ENCODE peak calls at places on chromosomes 4 and X, in ten cellular contexts. X is brain microvascular endothelial cell, C is upper lobe of right lung, V is suprapubic skin, P is mucosa of descending colon, K is H9, H is fibroblast of mammary gland, U is MCF 10A, B is Peyer's patch, Y is neural crest cell. T is an unnamed sample.

GRCh38 chr4:16532240-16532990 is 306.1 kb upstream of the TAPT1 start:
- DNase-seq in X (peak), C (no peak), V (no peak), P (no peak), K (no peak), H (peak), U (peak), B (no peak), Y (no peak), T (no peak)

GRCh38 chrX:15946783-15947550 is 92.4 kb upstream of the AP1S2 start:
- DNase-seq in X (peak), C (no peak), V (no peak), P (no peak), K (no peak), H (peak), U (peak), B (no peak), Y (no peak), T (no peak)

GRCh38 chr4:103719320-103720204 is at the start of gene TACR3:
- DNase-seq in X (no peak), C (no peak), V (no peak), P (no peak), K (peak), H (peak), U (no peak), B (no peak), Y (peak), T (no peak)

GRCh38 chr4:153204247-153205027 is at the start of gene TRIM2:
- DNase-seq in X (peak), C (peak), V (peak), P (peak), K (peak), H (peak), U (no peak), B (peak), Y (peak), T (no peak)

GRCh38 chrX:22665818-22666217 is 333.9 kb upstream of the DDX53 start:
- DNase-seq in X (no peak), C (no peak), V (no peak), P (no peak), K (no peak), H (no peak), U (no peak), B (no peak), Y (no peak), T (no peak)

GRCh38 chrX:70476934-70477733 is 32.5 kb downstream of the DLG3 start:
- DNase-seq in X (peak), C (peak), V (no peak), P (peak), K (peak), H (peak), U (peak), B (no peak), Y (no peak), T (no peak)

GRCh38 chr4:109166126-109166525 is 136.3 kb downstream of the COL25A1 start:
- DNase-seq in X (no peak), C (no peak), V (no peak), P (no peak), K (no peak), H (no peak), U (no peak), B (no peak), Y (no peak), T (no peak)

GRCh38 chr4:108512615-108513505 is 107.5 kb upstream of the RPL34 start:
- DNase-seq in X (peak), C (no peak), V (no peak), P (no peak), K (peak), H (peak), U (no peak), B (peak), Y (peak), T (peak)

GRCh38 chr4:23728971-23729370 is 160.9 kb downstream of the PPARGC1A start:
- DNase-seq in X (no peak), C (no peak), V (no peak), P (no peak), K (no peak), H (no peak), U (no peak), B (no peak), Y (no peak), T (no peak)

GRCh38 chr4:164438321-164438720 is 315.6 kb upstream of the SMIM31 start:
- DNase-seq in X (peak), C (no peak), V (no peak), P (no peak), K (no peak), H (peak), U (peak), B (no peak), Y (no peak), T (no peak)

GRCh38 chr4:124711469-124712416 is 789 bp downstream of the ANKRD50 start:
- DNase-seq in X (peak), C (peak), V (peak), P (peak), K (peak), H (peak), U (peak), B (no peak), Y (peak), T (no peak)

GRCh38 chr4:153489856-153490558 is 23.8 kb downstream of the TMEM131L start:
- DNase-seq in X (no peak), C (no peak), V (no peak), P (no peak), K (no peak), H (peak), U (no peak), B (no peak), Y (no peak), T (no peak)

DNA sequence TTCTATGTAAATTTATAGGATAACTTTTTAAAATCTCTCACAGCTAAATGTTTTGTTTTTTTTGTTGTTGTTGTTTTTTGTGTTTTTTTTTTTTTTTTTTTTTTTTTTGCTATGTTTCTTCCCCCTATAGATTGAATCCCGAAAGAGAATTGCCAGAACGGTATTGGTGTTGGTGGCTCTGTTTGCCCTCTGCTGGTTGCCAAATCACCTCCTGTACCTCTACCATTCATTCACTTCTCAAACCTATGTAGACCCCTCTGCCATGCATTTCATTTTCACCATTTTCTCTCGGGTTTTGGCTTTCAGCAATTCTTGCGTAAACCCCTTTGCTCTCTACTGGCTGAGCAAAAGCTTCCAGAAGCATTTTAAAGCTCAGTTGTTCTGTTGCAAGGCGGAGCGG is 4.1 kb downstream of the BRS3 start:
- DNase-seq in X (no peak), C (no peak), V (no peak), P (no peak), K (no peak), H (no peak), U (no peak), B (no peak), Y (no peak), T (no peak)
- TF ChIP-seq CTCF in X (no peak), C (no peak), V (no peak), P (no peak), K (peak), H (no peak), U (no peak), B (no peak), Y (peak), T (no peak)

GRCh38 chr4:17562157-17562556 is 14.8 kb upstream of the LAP3 start:
- DNase-seq in X (no peak), C (no peak), V (peak), P (no peak), K (no peak), H (no peak), U (no peak), B (no peak), Y (no peak), T (no peak)
- TF ChIP-seq CTCF in X (peak), C (no peak), V (no peak), P (no peak), K (peak), H (no peak), U (no peak), B (no peak), Y (peak), T (no peak)

DNA sequence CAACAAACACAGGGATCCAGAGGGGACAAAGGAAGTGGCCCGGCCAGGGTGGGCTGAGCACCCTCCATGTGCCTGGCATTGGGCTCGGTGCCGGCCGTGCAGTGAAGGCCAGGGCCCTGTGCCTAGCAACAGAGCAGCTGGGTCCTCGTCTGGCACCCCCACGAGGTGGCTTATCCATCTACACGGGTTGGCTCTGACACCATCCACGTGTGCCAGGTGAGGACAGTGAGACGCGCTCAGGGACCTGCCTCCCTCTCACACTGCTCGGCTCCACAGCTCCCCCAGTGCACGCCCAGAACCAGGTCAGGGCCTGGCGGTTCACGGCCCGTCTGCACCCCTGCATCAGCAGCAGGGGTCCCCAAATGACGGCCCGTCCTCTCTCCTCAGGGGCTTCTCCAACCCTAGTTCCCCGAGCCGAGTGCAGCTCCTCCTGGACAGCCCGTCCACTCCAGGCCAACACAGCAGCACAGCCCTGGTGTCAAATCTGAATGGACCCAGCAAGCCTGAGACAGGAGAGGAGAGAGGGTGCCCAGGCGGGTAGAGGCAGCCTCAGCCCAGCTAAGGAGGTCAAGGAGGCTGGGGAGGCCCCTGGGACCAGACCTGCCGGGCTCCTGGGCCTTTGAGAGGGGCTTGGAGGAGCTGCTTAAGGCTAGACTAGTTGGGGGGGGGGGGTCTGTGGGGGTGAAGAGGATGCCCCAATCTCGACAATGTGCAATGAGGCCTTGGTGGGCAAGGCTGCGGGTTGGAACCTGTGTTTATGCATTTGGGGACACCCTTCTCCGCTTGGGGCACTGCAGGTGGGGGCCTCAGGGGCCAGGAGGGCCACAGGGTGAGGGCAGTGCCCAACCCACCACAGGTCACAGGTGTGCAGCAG is 113.6 kb downstream of the FAM53A start:
- DNase-seq in X (no peak), C (peak), V (no peak), P (peak), K (no peak), H (no peak), U (no peak), B (no peak), Y (no peak), T (no peak)
- TF ChIP-seq CTCF in X (no peak), C (no peak), V (no peak), P (no peak), K (no peak), H (no peak), U (no peak), B (no peak), Y (no peak), T (no peak)

GRCh38 chrX:13279279-13280009 is 40.4 kb downstream of the ATXN3L start:
- DNase-seq in X (no peak), C (no peak), V (no peak), P (no peak), K (no peak), H (no peak), U (no peak), B (no peak), Y (no peak), T (no peak)
- TF ChIP-seq CTCF in X (no peak), C (no peak), V (no peak), P (no peak), K (no peak), H (no peak), U (no peak), B (no peak), Y (no peak), T (no peak)

DNA sequence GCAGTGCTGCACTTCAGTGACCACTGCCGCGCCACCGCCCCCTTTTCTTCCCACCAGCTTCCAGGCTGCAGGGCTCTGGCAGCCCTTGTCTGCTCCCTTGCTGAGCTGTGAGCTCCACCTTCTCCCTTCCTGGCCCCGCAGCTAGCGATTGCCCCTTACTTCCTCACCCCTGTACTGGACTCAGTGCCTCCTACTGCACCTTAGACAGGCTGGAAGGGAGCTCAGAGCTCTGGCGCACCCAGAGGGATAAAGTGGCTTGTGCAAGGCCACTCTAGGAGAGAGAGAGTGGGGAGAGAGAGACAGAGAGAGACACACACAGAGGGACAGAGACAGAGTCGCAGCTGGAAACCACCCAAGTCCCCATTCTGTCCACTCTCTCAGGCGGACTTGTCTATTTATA is 6.0 kb downstream of the RASL11B start:
- DNase-seq in X (no peak), C (peak), V (no peak), P (no peak), K (peak), H (no peak), U (no peak), B (no peak), Y (no peak), T (no peak)
- TF ChIP-seq CTCF in X (no peak), C (peak), V (no peak), P (no peak), K (no peak), H (no peak), U (no peak), B (no peak), Y (no peak), T (no peak)

DNA sequence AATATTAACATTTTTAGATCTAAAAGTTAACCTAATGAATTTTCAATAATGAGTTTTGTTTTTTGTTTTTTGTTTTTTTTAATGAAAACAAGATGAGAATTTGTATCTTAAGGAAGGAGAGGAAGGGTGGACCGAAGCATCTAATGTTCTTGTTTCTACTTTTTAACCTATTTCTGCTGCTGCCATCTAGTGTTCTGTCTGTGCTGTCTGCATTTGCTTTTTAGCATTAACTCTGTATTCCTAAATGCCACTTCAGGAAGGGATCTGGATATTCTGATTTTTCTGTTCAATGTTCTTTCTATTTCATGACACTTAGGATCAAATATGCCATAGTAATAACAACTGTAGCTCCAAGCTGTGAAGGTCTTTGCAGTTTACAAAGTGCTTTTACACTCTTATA is 161.7 kb downstream of the BRWD3 start:
- DNase-seq in X (no peak), C (no peak), V (no peak), P (no peak), K (no peak), H (peak), U (peak), B (no peak), Y (no peak), T (no peak)
- TF ChIP-seq CTCF in X (peak), C (peak), V (no peak), P (no peak), K (peak), H (peak), U (peak), B (no peak), Y (peak), T (no peak)

T was measured in CD4-positive, alpha-beta T cell.